ENCODE peak calls at places on chromosome 21, in four cellular contexts. W is RKO, J is NCI-H1694, L is AG04450. K is an unnamed sample.

GRCh38 chr21:42515708-42516502 is 2.3 kb downstream of the SLC37A1 start:
- DNase-seq in W (no peak), J (no peak), L (no peak), K (no peak)

GRCh38 chr21:46116846-46117585 is 19.1 kb downstream of the COL6A2 start:
- DNase-seq in W (no peak), J (no peak), L (no peak), K (no peak)

GRCh38 chr21:45294509-45295291 is 7.0 kb upstream of the POFUT2 start:
- DNase-seq in W (no peak), J (no peak), L (peak), K (no peak)

GRCh38 chr21:46369520-46370235 is 45.7 kb downstream of the PCNT start:
- DNase-seq in W (no peak), J (no peak), L (no peak), K (no peak)

GRCh38 chr21:35932232-35932911 is 128.0 kb downstream of the SETD4 start:
- DNase-seq in W (peak), J (no peak), L (peak), K (peak)

GRCh38 chr21:31254131-31254530 is 89.9 kb downstream of the TIAM1 start:
- DNase-seq in W (no peak), J (no peak), L (no peak), K (no peak)

GRCh38 chr21:8997011-8997440 is 1524.4 kb upstream of the TPTE start:
- DNase-seq in W (no peak), J (peak), L (no peak), K (no peak)

GRCh38 chr21:16841917-16842316 is 670.9 kb upstream of the CXADR start:
- DNase-seq in W (no peak), J (no peak), L (no peak), K (no peak)

GRCh38 chr21:35336534-35336933 is 287.4 kb upstream of the RUNX1 start:
- DNase-seq in W (no peak), J (no peak), L (no peak), K (no peak)

GRCh38 chr21:25561668-25562641 is 45.3 kb downstream of the MRPL39 start:
- DNase-seq in W (peak), J (no peak), L (peak), K (peak)

GRCh38 chr21:33490991-33491372 is 534 bp downstream of the DNAJC28 start:
- DNase-seq in W (peak), J (no peak), L (no peak), K (no peak)

GRCh38 chr21:16624468-16625102 is 888.3 kb upstream of the CXADR start:
- DNase-seq in W (no peak), J (no peak), L (no peak), K (no peak)

GRCh38 chr21:9758141-9758540 is 763.2 kb upstream of the TPTE start:
- DNase-seq in W (no peak), J (no peak), L (no peak), K (no peak)

GRCh38 chr21:42796327-42797062 is 82.8 kb downstream of the WDR4 start:
- DNase-seq in W (no peak), J (no peak), L (no peak), K (no peak)

GRCh38 chr21:25062061-25062460 is 545.2 kb downstream of the MRPL39 start:
- DNase-seq in W (no peak), J (no peak), L (no peak), K (no peak)

GRCh38 chr21:29648710-29649240 is 291.0 kb downstream of the GRIK1 start:
- DNase-seq in W (no peak), J (no peak), L (no peak), K (no peak)

GRCh38 chr21:39911792-39912191 is 44.6 kb downstream of the PCP4 start:
- DNase-seq in W (no peak), J (no peak), L (no peak), K (no peak)

GRCh38 chr21:44920694-44921604 is at the start of gene ITGB2:
- DNase-seq in W (no peak), J (no peak), L (no peak), K (no peak)

GRCh38 chr21:26845066-26845749 is at the start of gene ADAMTS1:
- DNase-seq in W (no peak), J (peak), L (peak), K (peak)

K was measured in globus pallidus.